ENCODE peak calls at places on chromosomes 3 and 15, in nine cellular contexts. I is activated CD4-positive, alpha-beta T cell treated with anti-CD3 and anti-CD28 coated beads, Interleukin-2, amount 10 ng/mL, durations not matched to agents 7 days and 5 days; U is fibroblast of the aortic adventitia; N is MM.1S; X is epithelial cell of esophagus; O is mesenchymal stem cell; P is NCI-H187 treated with DMSO at 0.1 percent for 48 hours; S is NCI-H460; M is HT1080. C is an unnamed sample.

GRCh38 chr3:32780071-32780734 is 37.6 kb upstream of the TRIM71 start:
- DNase-seq in X (no peak), O (no peak), S (no peak), N (no peak), P (no peak), I (no peak), U (no peak), M (no peak), C (no peak)

GRCh38 chr15:49686626-49687025 is 65.8 kb downstream of the DTWD1 start:
- DNase-seq in S (no peak), U (peak), X (peak), P (no peak), N (no peak), O (peak), I (no peak), M (peak), C (no peak)

GRCh38 chr3:32448686-32449474 is 53.8 kb downstream of the CMTM6 start:
- DNase-seq in U (no peak), S (no peak), M (no peak), O (no peak), P (no peak), N (no peak), I (no peak), X (no peak), C (no peak)

GRCh38 chr3:168511428-168512014 is 415.8 kb upstream of the GOLIM4 start:
- DNase-seq in P (no peak), I (no peak), N (peak), U (peak), O (peak), S (no peak), M (peak), X (peak), C (no peak)

GRCh38 chr3:127457746-127458145 is 132.8 kb downstream of the TPRA1 start:
- DNase-seq in P (no peak), S (no peak), X (no peak), I (no peak), O (no peak), N (no peak), U (no peak), M (no peak), C (no peak)

GRCh38 chr3:170584585-170585007 is 1.3 kb downstream of the SLC7A14 start:
- DNase-seq in U (peak), M (peak), I (peak), X (peak), P (no peak), N (peak), S (peak), O (peak), C (peak)

GRCh38 chr3:183385698-183386590 is 42.5 kb downstream of the MCF2L2 start:
- DNase-seq in P (no peak), O (peak), I (peak), M (peak), X (peak), S (peak), U (peak), N (peak), C (no peak)

GRCh38 chr3:20096135-20096685 is 56.0 kb downstream of the KAT2B start:
- DNase-seq in X (no peak), I (no peak), N (no peak), M (no peak), P (no peak), U (peak), S (no peak), O (no peak), C (no peak)

GRCh38 chr15:91572110-91572509 is 281.4 kb upstream of the SLCO3A1 start:
- DNase-seq in P (peak), I (no peak), O (no peak), N (no peak), M (peak), X (peak), U (peak), S (no peak), C (no peak)

GRCh38 chr3:185030399-185030798 is 122.5 kb downstream of the C3orf70 start:
- DNase-seq in U (no peak), P (no peak), X (no peak), S (no peak), M (no peak), O (no peak), N (no peak), I (no peak), C (no peak)

GRCh38 chr15:67834593-67835348 is 5.1 kb downstream of the RNU6-1 start:
- DNase-seq in U (no peak), I (no peak), M (no peak), P (no peak), N (no peak), O (no peak), X (no peak), S (no peak), C (no peak)

GRCh38 chr3:152298393-152299242 is 29.9 kb downstream of the MBNL1 start:
- DNase-seq in S (peak), U (peak), O (peak), I (peak), P (no peak), N (no peak), M (no peak), X (peak), C (no peak)

GRCh38 chr3:57556459-57557087 is 499 bp downstream of the PDE12 start:
- DNase-seq in X (peak), I (peak), S (no peak), U (no peak), P (no peak), M (no peak), N (peak), O (no peak), C (no peak)

GRCh38 chr3:901953-902778 is 190.7 kb upstream of the CNTN6 start:
- DNase-seq in P (no peak), O (peak), X (peak), S (peak), N (no peak), U (peak), I (no peak), M (peak), C (no peak)

GRCh38 chr3:8767667-8768363 is 1.6 kb downstream of the OXTR start:
- DNase-seq in M (no peak), P (no peak), S (no peak), N (no peak), U (no peak), O (no peak), X (peak), I (peak), C (peak)

GRCh38 chr15:68148039-68148438 is 57.1 kb downstream of the CALML4 start:
- DNase-seq in I (no peak), P (no peak), X (no peak), S (no peak), O (no peak), U (no peak), N (no peak), M (no peak), C (no peak)

GRCh38 chr3:183265157-183265642 is 12.1 kb downstream of the B3GNT5 start:
- DNase-seq in I (peak), P (no peak), X (peak), S (no peak), M (no peak), O (peak), N (no peak), U (no peak), C (peak)

GRCh38 chr15:66761723-66762595 is 59.9 kb downstream of the SMAD6 start:
- DNase-seq in M (no peak), U (peak), I (no peak), N (no peak), P (no peak), X (peak), O (peak), S (no peak), C (no peak)

GRCh38 chr15:42184313-42184712 is 23.8 kb downstream of the VPS39 start:
- DNase-seq in M (no peak), X (no peak), S (no peak), O (no peak), U (no peak), N (no peak), I (no peak), P (no peak), C (no peak)

C was measured in ecto neural progenitor cell.